ENCODE peak calls at places on chromosomes 3 and 15, in four cellular contexts. One of them, this sample, is unnamed.

GRCh38 chr3:122665226-122665786 is 15.3 kb upstream of the PARP14 start:
- DNase-seq in EL: no peak
- DNase-seq in CD8-positive, alpha-beta T cell: no peak
- DNase-seq in left colon: no peak
- DNase-seq in this sample: no peak

GRCh38 chr15:81284256-81285031 is 39.5 kb downstream of the STARD5 start:
- DNase-seq in EL: no peak
- DNase-seq in CD8-positive, alpha-beta T cell: no peak
- DNase-seq in left colon: no peak
- DNase-seq in this sample: no peak

GRCh38 chr3:177802151-177802900 is 605.0 kb upstream of the TBL1XR1 start:
- DNase-seq in EL: peak
- DNase-seq in CD8-positive, alpha-beta T cell: no peak
- DNase-seq in left colon: no peak
- DNase-seq in this sample: no peak

GRCh38 chr3:33513262-33513863 is 73.2 kb upstream of the UBP1 start:
- DNase-seq in EL: no peak
- DNase-seq in CD8-positive, alpha-beta T cell: no peak
- DNase-seq in left colon: no peak
- DNase-seq in this sample: no peak

GRCh38 chr15:65365229-65365628 is 12.6 kb downstream of the IGDCC3 start:
- DNase-seq in EL: peak
- DNase-seq in CD8-positive, alpha-beta T cell: no peak
- DNase-seq in left colon: no peak
- DNase-seq in this sample: no peak

GRCh38 chr3:52401021-52401420 is 43.9 kb downstream of the SEMA3G start:
- DNase-seq in EL: no peak
- DNase-seq in CD8-positive, alpha-beta T cell: no peak
- DNase-seq in left colon: no peak
- DNase-seq in this sample: no peak

GRCh38 chr3:129439381-129439816 is 349 bp downstream of the MBD4 start:
- DNase-seq in EL: peak
- DNase-seq in CD8-positive, alpha-beta T cell: peak
- DNase-seq in left colon: peak
- DNase-seq in this sample: no peak

GRCh38 chr3:116423365-116423764 is 21.9 kb downstream of the LSAMP start:
- DNase-seq in EL: no peak
- DNase-seq in CD8-positive, alpha-beta T cell: no peak
- DNase-seq in left colon: no peak
- DNase-seq in this sample: no peak

GRCh38 chr15:60090747-60091146 is 86.6 kb downstream of the FOXB1 start:
- DNase-seq in EL: no peak
- DNase-seq in CD8-positive, alpha-beta T cell: no peak
- DNase-seq in left colon: no peak
- DNase-seq in this sample: no peak

This sample was measured in NK-92 treated with Interleukin-12 subunit alpha and Interleukin-12 subunit beta, amount 100 ng/mL, for 24 hours.